ENCODE peak calls at places on chromosomes 4 and X, in four cellular contexts. R is caudate nucleus, A is NCI-H2171 treated with DMSO at 0.1 percent for 48 hours, W is AG08396. J is an unnamed sample.

GRCh38 chrX:97389761-97390192 is 506.1 kb downstream of the RPA4 start:
- DNase-seq in A (no peak), R (no peak), W (peak), J (peak)

GRCh38 chrX:133415276-133416105 is at the start of gene GPC4:
- DNase-seq in A (peak), W (peak), R (peak), J (no peak)

GRCh38 chrX:140467211-140467610 is 37.7 kb downstream of the SOX3 start:
- DNase-seq in A (no peak), W (no peak), R (no peak), J (no peak)

GRCh38 chr4:184668096-184668495 is 18.6 kb downstream of the PRIMPOL start:
- DNase-seq in R (no peak), A (no peak), W (no peak), J (no peak)

GRCh38 chr4:124940387-124940786 is 227.9 kb upstream of the ANKRD50 start:
- DNase-seq in R (no peak), A (no peak), W (peak), J (peak)

GRCh38 chrX:136810493-136810892 is 29.8 kb upstream of the ARHGEF6 start:
- DNase-seq in W (no peak), R (no peak), A (no peak), J (no peak)

GRCh38 chr4:181877329-181877848 is 365.8 kb upstream of the TENM3 start:
- DNase-seq in R (no peak), A (no peak), W (no peak), J (no peak)

GRCh38 chr4:147340111-147340510 is 140.8 kb upstream of the EDNRA start:
- DNase-seq in R (no peak), A (no peak), W (peak), J (no peak)

GRCh38 chrX:111270339-111270738 is at the start of gene CAPN6:
- DNase-seq in A (no peak), W (peak), R (no peak), J (no peak)

GRCh38 chr4:25928956-25929336 is 14.9 kb downstream of the SMIM20 start:
- DNase-seq in A (no peak), R (no peak), W (peak), J (peak)